ENCODE peak calls at places on chromosomes 2 and 18, in four cellular contexts. U is hepatocyte, F is MM.1S, G is PC-3. D is an unnamed sample.

GRCh38 chr2:102027036-102027702 is 35.4 kb downstream of the IL1R2 start:
- DNase-seq in U (no peak), F (no peak), G (no peak), D (peak)

GRCh38 chr2:42074661-42075060 is 26.8 kb downstream of the PKDCC start:
- DNase-seq in U (no peak), F (no peak), G (peak), D (no peak)

GRCh38 chr2:16051046-16051489 is 110.7 kb downstream of the MYCN start:
- DNase-seq in U (peak), F (no peak), G (no peak), D (no peak)

GRCh38 chr2:182447843-182448242 is 21.0 kb upstream of the PDE1A start:
- DNase-seq in U (peak), F (no peak), G (no peak), D (peak)

GRCh38 chr18:57220485-57220884 is 73.6 kb downstream of the BOD1L2 start:
- DNase-seq in U (no peak), F (no peak), G (no peak), D (no peak)

GRCh38 chr18:67359868-67360838 is 156.4 kb downstream of the DSEL start:
- DNase-seq in U (peak), F (peak), G (peak), D (peak)

GRCh38 chr2:42244520-42244919 is 75.4 kb downstream of the EML4 start:
- DNase-seq in U (no peak), F (no peak), G (no peak), D (no peak)

GRCh38 chr2:103135679-103136078 is 373.8 kb downstream of the TMEM182 start:
- DNase-seq in U (no peak), F (no peak), G (no peak), D (no peak)

GRCh38 chr2:201872576-201872975 is 66.2 kb downstream of the CDK15 start:
- DNase-seq in U (no peak), F (no peak), G (no peak), D (no peak)

GRCh38 chr18:27491772-27492171 is 306.7 kb upstream of the CHST9 start:
- DNase-seq in U (no peak), F (no peak), G (no peak), D (no peak)

GRCh38 chr2:6769346-6769745 is 96.4 kb downstream of the CMPK2 start:
- DNase-seq in U (no peak), F (no peak), G (no peak), D (no peak)

GRCh38 chr2:108975613-108976435 is 13.2 kb downstream of the EDAR start:
- DNase-seq in U (no peak), F (no peak), G (no peak), D (no peak)

GRCh38 chr2:183488421-183488820 is 364.2 kb downstream of the NUP35 start:
- DNase-seq in U (no peak), F (no peak), G (no peak), D (no peak)
- TF ChIP-seq EZH2phosphoT487 in U (no peak), F (no peak), G (no peak), D (no peak)

GRCh38 chr2:195560209-195560907 is 96.7 kb upstream of the SLC39A10 start:
- DNase-seq in U (no peak), F (no peak), G (peak), D (no peak)

GRCh38 chr2:195555971-195556370 is 101.1 kb upstream of the SLC39A10 start:
- DNase-seq in U (no peak), F (no peak), G (no peak), D (no peak)

GRCh38 chr2:195562624-195563566 is 94.1 kb upstream of the SLC39A10 start:
- DNase-seq in U (no peak), F (no peak), G (peak), D (peak)

GRCh38 chr2:195561205-195562032 is 95.6 kb upstream of the SLC39A10 start:
- DNase-seq in U (no peak), F (peak), G (peak), D (peak)

DNA sequence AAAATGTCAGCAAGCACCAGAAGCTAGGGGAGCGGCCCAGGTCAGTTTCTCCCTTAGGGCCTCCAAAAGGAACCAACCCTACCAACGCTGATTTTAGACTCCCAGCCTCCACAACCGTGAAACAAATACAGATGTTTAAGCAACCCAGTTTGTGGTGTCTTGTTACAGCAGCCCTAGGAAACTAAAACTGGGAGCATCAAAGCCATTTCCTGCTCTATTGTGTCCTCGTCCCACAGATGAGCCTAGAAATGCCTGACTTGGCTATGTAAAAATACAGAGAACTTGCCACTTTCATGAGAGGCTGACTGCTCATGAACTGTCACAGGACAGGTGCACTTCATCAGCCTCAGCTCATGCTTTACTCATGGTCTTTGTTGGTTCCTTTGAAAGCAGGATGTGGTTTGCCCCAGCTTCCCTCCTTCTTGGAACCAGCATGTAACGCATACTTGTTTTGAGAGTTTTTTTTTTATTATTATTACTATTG is 97.6 kb upstream of the SLC39A10 start:
- DNase-seq in U (no peak), F (peak), G (peak), D (peak)
- TF ChIP-seq EZH2phosphoT487 in U (no peak), F (no peak), G (no peak), D (no peak)

GRCh38 chr2:33032245-33032644 is 85.5 kb downstream of the LTBP1 start:
- DNase-seq in U (no peak), F (no peak), G (no peak), D (no peak)

GRCh38 chr2:33038230-33038629 is 91.5 kb downstream of the LTBP1 start:
- DNase-seq in U (no peak), F (no peak), G (no peak), D (no peak)

GRCh38 chr2:33038799-33039198 is 92.0 kb downstream of the LTBP1 start:
- DNase-seq in U (no peak), F (no peak), G (no peak), D (no peak)

GRCh38 chr2:33033524-33034150 is 86.9 kb downstream of the LTBP1 start:
- DNase-seq in U (peak), F (peak), G (peak), D (peak)

GRCh38 chr2:33034784-33035183 is 88.0 kb downstream of the LTBP1 start:
- DNase-seq in U (no peak), F (no peak), G (peak), D (peak)
- TF ChIP-seq EZH2phosphoT487 in U (no peak), F (no peak), G (no peak), D (no peak)

DNA sequence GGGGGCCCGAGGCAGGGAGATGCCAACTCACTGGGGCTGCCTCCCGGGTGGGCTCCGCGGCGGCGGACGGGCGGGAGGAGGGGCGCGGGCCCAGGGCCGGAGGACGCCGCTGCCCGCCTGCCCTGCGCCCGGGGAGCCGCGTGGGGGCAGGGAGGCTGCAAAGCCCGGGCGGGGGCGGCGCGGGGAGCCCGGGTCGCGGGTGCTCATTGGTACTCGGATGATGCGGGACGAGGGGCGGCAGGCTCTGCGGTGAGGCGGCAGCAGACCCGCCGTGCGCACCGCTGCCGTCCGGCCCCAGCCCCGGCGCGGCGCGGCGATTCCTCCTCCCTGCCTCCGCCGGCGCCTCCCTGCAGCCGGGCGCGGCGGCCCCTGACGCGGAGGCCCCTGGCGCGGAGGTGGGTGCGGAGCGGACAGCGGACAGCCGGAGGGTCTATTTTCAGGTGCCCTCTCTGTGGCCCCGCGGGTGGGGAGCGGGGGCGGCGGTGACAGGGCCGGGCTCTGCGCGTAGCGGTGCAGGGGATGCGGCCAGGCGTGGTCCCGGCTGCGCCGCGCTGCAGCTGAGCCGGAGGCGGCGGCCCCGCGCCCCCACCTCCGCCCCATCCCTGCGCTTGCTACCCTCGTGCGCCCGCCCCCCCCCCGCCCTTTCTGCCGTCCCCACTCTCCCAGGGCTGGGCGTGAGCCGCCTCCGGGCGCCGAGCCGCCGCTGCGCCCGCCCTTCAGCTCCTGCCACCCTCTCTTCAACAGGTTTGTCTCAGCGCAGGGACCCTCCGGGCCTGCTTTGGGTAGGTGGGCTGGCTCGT is 599 bp downstream of the SPTBN1 start:
- DNase-seq in U (peak), F (peak), G (peak), D (peak)
- TF ChIP-seq EZH2phosphoT487 in U (no peak), F (no peak), G (no peak), D (no peak)

GRCh38 chr2:78082555-78082954 is 560.4 kb upstream of the LRRTM4 start:
- DNase-seq in U (no peak), F (no peak), G (no peak), D (no peak)
- TF ChIP-seq EZH2phosphoT487 in U (no peak), F (no peak), G (no peak), D (no peak)

DNA sequence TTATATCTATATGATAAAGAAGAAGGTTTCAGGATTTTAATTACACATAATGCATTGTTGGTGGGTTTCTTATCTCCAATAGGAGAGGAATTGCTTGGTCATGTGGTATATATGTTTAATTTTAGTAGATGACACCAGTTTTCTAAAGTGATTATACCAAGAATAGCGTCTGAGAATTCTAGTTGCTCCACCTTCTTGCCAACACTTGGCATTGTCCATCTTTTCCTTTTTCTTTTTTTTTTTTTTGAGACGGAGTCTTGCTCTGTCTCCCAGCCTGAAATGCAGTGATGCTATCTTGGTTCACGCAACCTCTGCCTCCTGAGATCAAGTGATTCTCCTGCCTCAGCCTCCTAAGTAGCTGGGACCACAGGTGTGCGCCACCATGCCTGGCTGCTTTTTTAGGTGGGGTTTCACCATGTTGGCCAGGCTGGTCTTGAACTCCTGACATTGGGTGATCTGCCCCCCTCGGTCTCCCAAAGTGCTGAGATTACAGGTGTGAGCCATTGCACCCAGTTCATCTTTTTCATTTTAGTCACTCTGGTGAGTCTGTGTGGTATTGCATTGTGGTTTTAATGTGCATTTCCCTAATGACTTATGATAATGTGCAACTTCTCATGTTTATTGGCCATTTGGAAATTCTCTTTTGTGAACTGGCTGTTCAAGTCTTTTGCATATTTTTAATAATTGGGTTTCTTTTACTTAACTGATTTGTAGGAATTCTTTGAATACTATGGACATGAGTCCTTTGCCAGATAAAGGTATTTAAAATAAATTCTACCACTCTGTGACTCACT is 37.3 kb upstream of the ZNF512 start:
- DNase-seq in U (no peak), F (no peak), G (peak), D (peak)
- TF ChIP-seq EZH2phosphoT487 in U (no peak), F (no peak), G (no peak), D (peak)

GRCh38 chr2:68155618-68156017 is 2.1 kb upstream of the PNO1 start:
- DNase-seq in U (no peak), F (no peak), G (no peak), D (no peak)

GRCh38 chr2:68156419-68156818 is 1.3 kb upstream of the PNO1 start:
- DNase-seq in U (no peak), F (no peak), G (no peak), D (peak)

GRCh38 chr2:68158134-68158447 is 403 bp downstream of the PNO1 start:
- DNase-seq in U (no peak), F (no peak), G (no peak), D (no peak)

GRCh38 chr2:68157402-68158133 is at the start of gene PNO1:
- DNase-seq in U (peak), F (peak), G (peak), D (peak)

DNA sequence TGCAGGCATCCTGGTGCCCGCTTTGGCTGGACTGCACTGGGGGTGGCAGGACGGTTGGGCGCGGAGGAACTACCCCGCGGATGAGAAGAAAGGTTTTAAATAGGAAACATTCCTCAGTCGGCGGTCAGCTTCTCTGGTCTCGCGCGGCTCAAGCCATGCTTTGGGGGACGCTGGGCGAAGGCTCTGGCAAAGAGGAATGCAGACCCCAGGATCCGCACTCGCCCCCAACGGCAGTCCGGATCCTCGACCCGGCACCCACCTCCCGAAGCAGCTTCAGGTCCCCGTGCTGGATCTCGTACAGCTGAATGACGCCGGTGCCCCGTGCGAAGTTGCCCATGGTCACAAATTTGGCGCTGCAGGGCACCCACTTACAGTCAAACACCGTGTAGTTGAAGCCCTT is 686 bp upstream of the PNO1 start:
- DNase-seq in U (no peak), F (no peak), G (no peak), D (peak)
- TF ChIP-seq EZH2phosphoT487 in U (no peak), F (no peak), G (no peak), D (no peak)

GRCh38 chr2:121093735-121094520 is 191.1 kb downstream of the TFCP2L1 start:
- DNase-seq in U (no peak), F (no peak), G (no peak), D (peak)

GRCh38 chr2:121096611-121097010 is 188.4 kb downstream of the TFCP2L1 start:
- DNase-seq in U (no peak), F (peak), G (no peak), D (no peak)

GRCh38 chr2:121098556-121098955 is 186.4 kb downstream of the TFCP2L1 start:
- DNase-seq in U (no peak), F (peak), G (no peak), D (no peak)

GRCh38 chr2:121094845-121095244 is 190.2 kb downstream of the TFCP2L1 start:
- DNase-seq in U (no peak), F (peak), G (peak), D (no peak)

GRCh38 chr2:121095257-121096080 is 189.5 kb downstream of the TFCP2L1 start:
- DNase-seq in U (peak), F (peak), G (peak), D (peak)
- TF ChIP-seq EZH2phosphoT487 in U (no peak), F (no peak), G (no peak), D (no peak)

GRCh38 chr2:97719362-97720155 is 6.2 kb downstream of the ZAP70 start:
- DNase-seq in U (no peak), F (no peak), G (no peak), D (no peak)

GRCh38 chr2:97717618-97718005 is 4.2 kb downstream of the ZAP70 start:
- DNase-seq in U (no peak), F (no peak), G (no peak), D (no peak)

GRCh38 chr2:97718942-97719341 is 5.6 kb downstream of the ZAP70 start:
- DNase-seq in U (no peak), F (no peak), G (no peak), D (no peak)

GRCh38 chr2:97716695-97717617 is 3.6 kb downstream of the ZAP70 start:
- DNase-seq in U (no peak), F (no peak), G (no peak), D (no peak)

GRCh38 chr2:97718051-97718882 is 4.9 kb downstream of the ZAP70 start:
- DNase-seq in U (no peak), F (peak), G (no peak), D (no peak)
- TF ChIP-seq EZH2phosphoT487 in U (no peak), F (no peak), G (no peak), D (no peak)

DNA sequence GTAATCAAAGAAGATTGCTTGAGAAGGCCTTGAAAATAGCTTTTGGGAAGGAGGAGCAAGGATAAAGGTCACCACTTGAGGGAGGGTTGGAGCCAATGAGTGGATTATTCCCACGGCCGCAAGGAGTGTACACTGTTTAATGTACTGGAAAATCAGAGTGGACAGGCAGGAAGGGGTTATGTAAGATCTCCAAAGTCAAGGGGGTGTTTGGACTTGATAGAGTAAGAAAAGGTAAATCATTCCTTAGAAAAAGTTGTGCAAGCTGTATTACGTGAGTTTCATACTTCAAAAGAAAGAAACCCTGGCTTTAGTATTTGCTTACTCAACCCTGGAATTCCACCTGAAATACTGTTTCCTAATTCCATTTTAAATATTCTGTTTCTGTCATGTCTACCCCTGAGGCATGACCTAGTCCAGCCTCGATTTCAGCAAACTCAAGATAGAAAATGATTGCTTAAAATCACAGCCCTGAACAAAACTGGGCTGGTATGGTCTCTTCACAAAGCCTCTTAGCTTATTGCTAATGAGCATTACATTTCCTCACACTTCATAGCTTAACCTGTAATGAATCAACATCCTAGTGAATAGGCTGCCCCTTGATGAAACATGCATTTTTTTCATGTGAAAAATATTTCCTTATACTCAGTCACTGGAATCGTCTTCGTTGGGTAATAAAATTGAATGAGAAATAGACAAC is 1.1 kb downstream of the MREG start:
- DNase-seq in U (peak), F (no peak), G (peak), D (peak)
- TF ChIP-seq EZH2phosphoT487 in U (no peak), F (no peak), G (no peak), D (no peak)